ENCODE peak calls at places on chromosomes 7 and 10, in seven cellular contexts. I is aorta, K is lower leg skin, X is Karpas-422, Y is AG04449, L is skeletal muscle cell, D is heart right ventricle. G is an unnamed sample.

GRCh38 chr7:23276381-23276780 is 22.8 kb upstream of the MALSU1 start:
- DNase-seq in K (no peak), D (no peak), X (peak; percentile 71), Y (no peak), L (no peak), I (no peak), G (no peak)

GRCh38 chr10:50508315-50509051 is 115.3 kb downstream of the SGMS1 start:
- DNase-seq in Y (no peak), X (no peak), L (no peak), K (no peak), I (no peak), D (no peak), G (no peak)

GRCh38 chr7:96401200-96401599 is 79.3 kb upstream of the SLC25A13 start:
- DNase-seq in K (no peak), I (no peak), L (peak; percentile 27), D (peak; percentile 24), X (no peak), Y (no peak), G (no peak)

GRCh38 chr7:150950496-150951180 is 27.5 kb downstream of the KCNH2 start:
- DNase-seq in D (no peak), X (no peak), L (no peak), K (no peak), I (peak; percentile 71), Y (no peak), G (no peak)

GRCh38 chr10:117486606-117487005 is 55.9 kb upstream of the EMX2 start:
- DNase-seq in Y (no peak), K (no peak), D (no peak), I (no peak), X (no peak), L (no peak), G (no peak)

GRCh38 chr7:94907026-94907419 is 371 bp upstream of the PPP1R9A start:
- DNase-seq in X (no peak), D (no peak), Y (no peak), I (no peak), L (no peak), K (no peak), G (no peak)

GRCh38 chr7:122691569-122692235 is 7.2 kb downstream of the RNF133 start:
- DNase-seq in X (no peak), D (no peak), Y (no peak), L (no peak), I (no peak), K (no peak), G (no peak)

GRCh38 chr7:92645114-92645497 is 54.9 kb upstream of the FAM133B start:
- DNase-seq in D (no peak), K (no peak), X (no peak), L (no peak), Y (no peak), I (no peak), G (no peak)

GRCh38 chr7:16644987-16645592 is 464 bp downstream of the ANKMY2 start:
- DNase-seq in D (peak; percentile 45), K (peak; percentile 90), X (peak; percentile 57), Y (no peak), L (no peak), I (peak; percentile 75), G (no peak)

GRCh38 chr10:124450010-124450782 is at the start of gene NKX1-2:
- DNase-seq in K (no peak), D (no peak), X (no peak), L (no peak), Y (no peak), I (no peak), G (no peak)

GRCh38 chr7:36523371-36523953 is 133.8 kb downstream of the ANLN start:
- DNase-seq in Y (no peak), I (no peak), K (peak; percentile 32), D (no peak), X (no peak), L (no peak), G (no peak)

GRCh38 chr7:13155188-13155587 is 467.8 kb downstream of the ARL4A start:
- DNase-seq in X (no peak), K (no peak), L (no peak), Y (no peak), D (no peak), I (no peak), G (no peak)

GRCh38 chr10:93435061-93435491 is 47.1 kb downstream of the MYOF start:
- DNase-seq in L (no peak), D (no peak), Y (no peak), I (no peak), X (no peak), K (peak; percentile 62), G (no peak)

GRCh38 chr10:131141207-131141606 is 170.3 kb downstream of the TCERG1L start:
- DNase-seq in K (no peak), D (no peak), X (no peak), Y (no peak), I (no peak), L (no peak), G (no peak)

GRCh38 chr10:101301111-101301731 is 52.7 kb upstream of the BTRC start:
- DNase-seq in L (no peak), D (peak; percentile 33), X (peak; percentile 79), K (no peak), I (no peak), Y (no peak), G (peak; percentile 27)

GRCh38 chr10:59876695-59877094 is 29.7 kb downstream of the CCDC6 start:
- DNase-seq in L (no peak), D (no peak), K (no peak), Y (no peak), X (no peak), I (no peak), G (no peak)

GRCh38 chr7:151308256-151308655 is 33.4 kb upstream of the NUB1 start:
- DNase-seq in Y (no peak), L (no peak), K (peak; percentile 59), I (no peak), X (no peak), D (no peak), G (no peak)

GRCh38 chr10:24952146-24952700 is at the start of gene PRTFDC1:
- DNase-seq in D (peak; percentile 40), I (peak; percentile 80), K (peak; percentile 87), Y (no peak), X (no peak), L (no peak), G (no peak)

GRCh38 chr7:7564323-7564780 is 2.3 kb upstream of the MIOS start:
- DNase-seq in K (no peak), D (no peak), I (no peak), Y (peak; percentile 75), X (no peak), L (peak; percentile 56), G (peak; percentile 41)

GRCh38 chr10:452512-453504 is 236.7 kb downstream of the DIP2C start:
- DNase-seq in X (no peak), K (peak; percentile 82), L (no peak), Y (no peak), D (no peak), I (no peak), G (no peak)

GRCh38 chr10:129372168-129372567 is 94.9 kb upstream of the MGMT start:
- DNase-seq in L (no peak), I (no peak), X (no peak), Y (no peak), K (peak; percentile 25), D (no peak), G (no peak)

GRCh38 chr7:143015926-143016490 is 10.9 kb downstream of the OR9A2 start:
- DNase-seq in L (peak; percentile 26), Y (no peak), K (no peak), I (no peak), D (no peak), X (peak; percentile 52), G (no peak)

GRCh38 chr10:35409094-35409582 is 72.8 kb downstream of the CCNY start:
- DNase-seq in I (no peak), X (no peak), D (no peak), Y (peak; percentile 53), K (no peak), L (peak; percentile 84), G (peak; percentile 73)

GRCh38 chr7:6636741-6637543 is at the start of gene ZNF316:
- DNase-seq in Y (no peak), L (no peak), I (peak; percentile 89), X (peak; percentile 84), K (no peak), D (peak; percentile 38), G (no peak)

GRCh38 chr7:123538189-123538714 is 3.9 kb upstream of the IQUB start:
- DNase-seq in L (peak; percentile 61), X (peak; percentile 2), Y (peak; percentile 53), I (no peak), K (no peak), D (no peak), G (peak; percentile 36)

GRCh38 chr10:113381906-113382562 is 170.8 kb upstream of the HABP2 start:
- DNase-seq in L (peak; percentile 27), Y (peak; percentile 23), D (peak; percentile 15), X (no peak), I (no peak), K (peak; percentile 12), G (peak; percentile 81)

GRCh38 chr10:132297521-132297920 is 10.2 kb downstream of the STK32C start:
- DNase-seq in K (peak; percentile 56), I (peak; percentile 44), Y (no peak), X (no peak), D (no peak), L (no peak), G (no peak)
- H3K4me3 ChIP-seq in K (no peak overlapping the region), I (no peak overlapping the region), Y (no peak overlapping the region), X (no peak overlapping the region), D (no peak overlapping the region), L (no peak overlapping the region), G (no peak overlapping the region)

GRCh38 chr7:50743893-50744292 is 38.8 kb downstream of the GRB10 start:
- DNase-seq in X (no peak), K (no peak), Y (no peak), L (no peak), D (no peak), I (no peak), G (no peak)
- H3K4me3 ChIP-seq in X (no peak overlapping the region), K (no peak overlapping the region), Y (no peak overlapping the region), L (no peak overlapping the region), D (no peak overlapping the region), I (no peak overlapping the region), G (no peak overlapping the region)

GRCh38 chr7:129095258-129095657 is 40.3 kb upstream of the TNPO3 start:
- DNase-seq in Y (no peak), D (no peak), X (peak; percentile 71), I (no peak), L (no peak), K (no peak), G (no peak)
- H3K4me3 ChIP-seq in Y (no peak overlapping the region), D (no peak overlapping the region), X (no peak overlapping the region), I (no peak overlapping the region), L (no peak overlapping the region), K (no peak overlapping the region), G (no peak overlapping the region)

GRCh38 chr10:8058274-8059111 is 4.0 kb downstream of the GATA3 start:
- DNase-seq in I (no peak), K (peak; percentile 83), X (no peak), D (no peak), Y (no peak), L (no peak), G (no peak)

GRCh38 chr10:8059191-8059936 is 4.9 kb downstream of the GATA3 start:
- DNase-seq in D (no peak), L (no peak), X (no peak), I (no peak), K (peak; percentile 69), Y (no peak), G (no peak)

GRCh38 chr10:8060010-8060703 is 5.7 kb downstream of the GATA3 start:
- DNase-seq in L (no peak), I (no peak), K (peak; percentile 85), X (no peak), D (no peak), Y (no peak), G (no peak)

GRCh38 chr10:8061274-8062211 is 7.1 kb downstream of the GATA3 start:
- DNase-seq in D (no peak), L (no peak), X (no peak), Y (no peak), I (no peak), K (peak; percentile 81), G (no peak)

GRCh38 chr10:8060704-8061121 is 6.2 kb downstream of the GATA3 start:
- DNase-seq in D (no peak), I (no peak), K (peak; percentile 81), L (no peak), X (no peak), Y (no peak), G (no peak)
- H3K4me3 ChIP-seq in D (no peak overlapping the region), I (no peak overlapping the region), K (no peak overlapping the region), L (no peak overlapping the region), X (no peak overlapping the region), Y (no peak overlapping the region), G (no peak overlapping the region)

G was measured in brain microvascular endothelial cell.